ENCODE peak calls at places on chromosomes 7 and 10, in eight cellular contexts. S is colonic mucosa; I is Calu3; R is fibroblast of the aortic adventitia; J is activated CD8-positive, alpha-beta memory T cell treated with anti-CD3 and anti-CD28 coated beads for 24 hours; F is mesenteric fat pad; N is activated CD8-positive, alpha-beta T cell treated with anti-CD3 and anti-CD28 coated beads for 36 hours; P is posterior cingulate gyrus. E is an unnamed sample.

GRCh38 chr7:106840342-106840741 is 24.7 kb upstream of the PIK3CG start:
- DNase-seq in I (no peak), S (no peak), N (no peak), J (no peak), P (no peak), R (peak; percentile 64), F (no peak), E (peak; percentile 93)

GRCh38 chr7:11776083-11776482 is 55.9 kb downstream of the THSD7A start:
- DNase-seq in F (no peak), S (no peak), R (no peak), I (no peak), P (no peak), J (no peak), N (no peak), E (no peak)

GRCh38 chr7:17301491-17302101 is 3.1 kb downstream of the AHR start:
- DNase-seq in P (peak; percentile 44), J (no peak), I (peak; percentile 80), S (peak; percentile 67), R (peak; percentile 75), N (peak; percentile 72), F (no peak), E (no peak)

GRCh38 chr10:99880071-99880835 is 97.8 kb downstream of the ABCC2 start:
- DNase-seq in F (no peak), S (no peak), N (no peak), P (no peak), I (no peak), J (no peak), R (no peak), E (no peak)

GRCh38 chr10:126017961-126018560 is 121.7 kb downstream of the FANK1 start:
- DNase-seq in N (no peak), R (peak; percentile 83), S (no peak), F (no peak), I (no peak), J (no peak), P (no peak), E (no peak)

GRCh38 chr7:84877943-84878595 is 308.8 kb downstream of the SEMA3D start:
- DNase-seq in R (no peak), P (no peak), S (no peak), F (no peak), J (no peak), N (no peak), I (no peak), E (no peak)

GRCh38 chr10:103605359-103606156 is 112.1 kb downstream of the NEURL1 start:
- DNase-seq in N (peak; percentile 58), J (peak; percentile 69), I (peak; percentile 28), P (peak; percentile 69), R (peak; percentile 83), S (peak; percentile 68), F (no peak), E (peak; percentile 52)

GRCh38 chr10:27503498-27504006 is 552 bp upstream of the RAB18 start:
- DNase-seq in P (no peak), J (no peak), R (no peak), I (no peak), N (no peak), S (no peak), F (no peak), E (no peak)

GRCh38 chr7:130441408-130441854 is 615 bp upstream of the CEP41 start:
- DNase-seq in I (no peak), P (no peak), S (no peak), J (no peak), N (no peak), F (no peak), R (no peak), E (no peak)

GRCh38 chr7:155351120-155351870 is 53.6 kb downstream of the INSIG1 start:
- DNase-seq in I (no peak), P (no peak), S (no peak), F (no peak), J (no peak), N (no peak), R (no peak), E (no peak)

GRCh38 chr7:156889089-156889488 is 3.9 kb downstream of the LMBR1 start:
- DNase-seq in F (no peak), N (no peak), I (no peak), J (no peak), P (no peak), R (no peak), S (no peak), E (no peak)

GRCh38 chr7:29331163-29331562 is 136.6 kb downstream of the CHN2 start:
- DNase-seq in S (no peak), P (no peak), J (no peak), R (no peak), N (no peak), I (no peak), F (no peak), E (no peak)

GRCh38 chr7:148306759-148307158 is 283.8 kb upstream of the C7orf33 start:
- DNase-seq in P (no peak), I (no peak), J (no peak), N (peak; percentile 10), R (no peak), F (no peak), S (no peak), E (no peak)

GRCh38 chr7:93890464-93891068 is at the start of gene TFPI2:
- DNase-seq in N (peak; percentile 59), J (peak; percentile 58), F (no peak), S (peak; percentile 18), I (peak; percentile 82), R (peak; percentile 70), P (peak; percentile 8), E (no peak)

GRCh38 chr7:4159761-4160554 is 522.1 kb upstream of the FOXK1 start:
- DNase-seq in F (no peak), S (no peak), R (no peak), I (peak; percentile 29), P (no peak), J (no peak), N (no peak), E (no peak)

GRCh38 chr10:86888585-86889381 is 68.6 kb downstream of the MMRN2 start:
- DNase-seq in F (no peak), N (no peak), P (no peak), S (no peak), J (no peak), R (peak; percentile 62), I (no peak), E (peak; percentile 57)

GRCh38 chr10:301536-301935 is 166.3 kb downstream of the ZMYND11 start:
- DNase-seq in F (no peak), J (no peak), P (no peak), S (no peak), N (no peak), R (no peak), I (no peak), E (no peak)

GRCh38 chr10:119177708-119178370 is 773 bp downstream of the PRDX3 start:
- DNase-seq in R (no peak), J (no peak), P (no peak), I (no peak), N (peak; percentile 65), F (no peak), S (peak; percentile 25), E (no peak)

GRCh38 chr10:28556142-28556541 is 23.2 kb downstream of the WAC start:
- DNase-seq in I (no peak), J (no peak), R (no peak), N (no peak), P (no peak), S (no peak), F (no peak), E (no peak)

GRCh38 chr7:119694506-119694905 is 578.5 kb upstream of the KCND2 start:
- DNase-seq in P (no peak), J (no peak), N (no peak), F (no peak), S (no peak), I (no peak), R (no peak), E (no peak)

GRCh38 chr10:62426086-62426485 is 51.9 kb downstream of the ZNF365 start:
- DNase-seq in P (no peak), I (peak; percentile 12), N (peak; percentile 43), F (no peak), S (no peak), J (peak; percentile 60), R (peak; percentile 22), E (no peak)

GRCh38 chr10:61343781-61344180 is 109.4 kb downstream of the TMEM26 start:
- DNase-seq in N (no peak), I (no peak), P (no peak), F (no peak), S (no peak), R (no peak), J (no peak), E (no peak)

GRCh38 chr7:68619476-68619875 is 978.8 kb upstream of the AUTS2 start:
- DNase-seq in J (no peak), I (no peak), R (no peak), N (no peak), P (no peak), S (no peak), F (no peak), E (peak; percentile 20)

GRCh38 chr7:78213402-78213801 is 414.8 kb downstream of the PHTF2 start:
- DNase-seq in N (no peak), S (no peak), P (no peak), R (no peak), J (no peak), F (no peak), I (no peak), E (no peak)

GRCh38 chr7:95919574-95919973 is 147.2 kb downstream of the DYNC1I1 start:
- DNase-seq in P (no peak), I (no peak), S (no peak), J (no peak), R (no peak), N (no peak), F (no peak), E (no peak)

GRCh38 chr10:110567201-110568054 is at the start of gene SMC3:
- DNase-seq in J (peak; percentile 97), I (peak; percentile 86), P (peak; percentile 93), S (peak; percentile 94), F (peak; percentile 96), R (peak; percentile 97), N (peak; percentile 93), E (peak; percentile 51)

GRCh38 chr10:103822795-103823194 is 32.6 kb downstream of the SH3PXD2A start:
- DNase-seq in P (no peak), F (no peak), N (no peak), I (no peak), S (no peak), J (no peak), R (peak; percentile 42), E (no peak)

GRCh38 chr10:45071043-45071813 is 70.5 kb downstream of the ZNF22 start:
- DNase-seq in P (no peak), I (no peak), R (no peak), F (no peak), N (peak; percentile 7), J (no peak), S (no peak), E (no peak)

GRCh38 chr10:128026620-128027281 is 99.5 kb downstream of the MKI67 start:
- DNase-seq in I (no peak), P (no peak), S (no peak), R (no peak), N (peak; percentile 84), J (no peak), F (no peak), E (no peak)

GRCh38 chr10:86349474-86349873 is 17.1 kb downstream of the GRID1 start:
- DNase-seq in P (no peak), F (no peak), I (no peak), S (no peak), J (no peak), N (peak; percentile 16), R (no peak), E (no peak)

GRCh38 chr10:96229568-96230030 is 41.8 kb downstream of the BLNK start:
- DNase-seq in S (peak; percentile 89), J (peak; percentile 84), N (peak; percentile 82), R (peak; percentile 57), F (no peak), I (peak; percentile 75), P (peak; percentile 70), E (peak; percentile 20)

GRCh38 chr10:3413937-3414710 is 241.5 kb upstream of the PITRM1 start:
- DNase-seq in I (no peak), J (no peak), S (no peak), N (no peak), R (no peak), F (no peak), P (no peak), E (no peak)

GRCh38 chr10:122939133-122939532 is 14.9 kb downstream of the C10orf88 start:
- DNase-seq in I (no peak), N (no peak), R (no peak), P (no peak), S (no peak), F (no peak), J (no peak), E (no peak)

GRCh38 chr10:119273413-119273812 is 66.0 kb downstream of the GRK5 start:
- DNase-seq in R (no peak), S (no peak), P (no peak), F (no peak), N (no peak), J (no peak), I (no peak), E (no peak)